ENCODE peak calls at places on chromosomes 2 and 18, in nine cellular contexts. One of them, this sample, is unnamed.

GRCh38 chr2:178828496-178828895 is 21.3 kb upstream of the TTN start:
- DNase-seq in mucosa of descending colon: no peak
- DNase-seq in A549: no peak
- DNase-seq in cardiac fibroblast: no peak
- DNase-seq in neural progenitor cell: no peak
- DNase-seq in AG04449: no peak
- DNase-seq in hepatocyte: no peak
- DNase-seq in left lung: no peak
- DNase-seq in fibroblast of lung: no peak
- DNase-seq in this sample: no peak

GRCh38 chr2:186690796-186691195 is 3.1 kb upstream of the FAM171B start:
- DNase-seq in mucosa of descending colon: no peak
- DNase-seq in A549: no peak
- DNase-seq in cardiac fibroblast: peak
- DNase-seq in neural progenitor cell: no peak
- DNase-seq in AG04449: no peak
- DNase-seq in hepatocyte: no peak
- DNase-seq in left lung: no peak
- DNase-seq in fibroblast of lung: no peak
- DNase-seq in this sample: no peak

GRCh38 chr2:74199871-74200305 is 1.5 kb downstream of the MTHFD2 start:
- DNase-seq in mucosa of descending colon: no peak
- DNase-seq in A549: no peak
- DNase-seq in cardiac fibroblast: peak
- DNase-seq in neural progenitor cell: peak
- DNase-seq in AG04449: no peak
- DNase-seq in hepatocyte: peak
- DNase-seq in left lung: no peak
- DNase-seq in fibroblast of lung: peak
- DNase-seq in this sample: no peak

GRCh38 chr2:79935046-79935729 is 369.4 kb downstream of the LRRTM1 start:
- DNase-seq in mucosa of descending colon: no peak
- DNase-seq in A549: no peak
- DNase-seq in cardiac fibroblast: no peak
- DNase-seq in neural progenitor cell: no peak
- DNase-seq in AG04449: no peak
- DNase-seq in hepatocyte: no peak
- DNase-seq in left lung: no peak
- DNase-seq in fibroblast of lung: no peak
- DNase-seq in this sample: no peak

GRCh38 chr2:54042341-54042740 is 71.5 kb upstream of the PSME4 start:
- DNase-seq in mucosa of descending colon: no peak
- DNase-seq in A549: no peak
- DNase-seq in cardiac fibroblast: no peak
- DNase-seq in neural progenitor cell: no peak
- DNase-seq in AG04449: no peak
- DNase-seq in hepatocyte: no peak
- DNase-seq in left lung: no peak
- DNase-seq in fibroblast of lung: peak
- DNase-seq in this sample: no peak

GRCh38 chr2:165872101-165872791 is 78.2 kb upstream of the GALNT3 start:
- DNase-seq in mucosa of descending colon: no peak
- DNase-seq in A549: no peak
- DNase-seq in cardiac fibroblast: no peak
- DNase-seq in neural progenitor cell: no peak
- DNase-seq in AG04449: no peak
- DNase-seq in hepatocyte: no peak
- DNase-seq in left lung: no peak
- DNase-seq in fibroblast of lung: no peak
- DNase-seq in this sample: no peak

GRCh38 chr2:19321946-19322345 is 36.5 kb downstream of the OSR1 start:
- DNase-seq in mucosa of descending colon: no peak
- DNase-seq in A549: no peak
- DNase-seq in cardiac fibroblast: peak
- DNase-seq in neural progenitor cell: no peak
- DNase-seq in AG04449: no peak
- DNase-seq in hepatocyte: no peak
- DNase-seq in left lung: no peak
- DNase-seq in fibroblast of lung: peak
- DNase-seq in this sample: no peak

GRCh38 chr18:36544036-36544725 is 246.7 kb downstream of the FHOD3 start:
- DNase-seq in mucosa of descending colon: no peak
- DNase-seq in A549: no peak
- DNase-seq in cardiac fibroblast: no peak
- DNase-seq in neural progenitor cell: no peak
- DNase-seq in AG04449: no peak
- DNase-seq in hepatocyte: no peak
- DNase-seq in left lung: no peak
- DNase-seq in fibroblast of lung: no peak
- DNase-seq in this sample: no peak

GRCh38 chr2:24175631-24176030 is 778 bp downstream of the FAM228A start:
- DNase-seq in mucosa of descending colon: no peak
- DNase-seq in A549: no peak
- DNase-seq in cardiac fibroblast: peak
- DNase-seq in neural progenitor cell: no peak
- DNase-seq in AG04449: no peak
- DNase-seq in hepatocyte: no peak
- DNase-seq in left lung: no peak
- DNase-seq in fibroblast of lung: no peak
- DNase-seq in this sample: no peak

GRCh38 chr2:57549642-57550102 is 496.9 kb upstream of the VRK2 start:
- DNase-seq in mucosa of descending colon: no peak
- DNase-seq in A549: peak
- DNase-seq in cardiac fibroblast: no peak
- DNase-seq in neural progenitor cell: peak
- DNase-seq in AG04449: no peak
- DNase-seq in hepatocyte: peak
- DNase-seq in left lung: no peak
- DNase-seq in fibroblast of lung: no peak
- DNase-seq in this sample: no peak

GRCh38 chr2:65320042-65320711 is 92.5 kb downstream of the ACTR2 start:
- DNase-seq in mucosa of descending colon: no peak
- DNase-seq in A549: peak
- DNase-seq in cardiac fibroblast: peak
- DNase-seq in neural progenitor cell: no peak
- DNase-seq in AG04449: peak
- DNase-seq in hepatocyte: peak
- DNase-seq in left lung: no peak
- DNase-seq in fibroblast of lung: peak
- DNase-seq in this sample: no peak

GRCh38 chr2:176421291-176422050 is 152.2 kb downstream of the MTX2 start:
- DNase-seq in mucosa of descending colon: no peak
- DNase-seq in A549: no peak
- DNase-seq in cardiac fibroblast: no peak
- DNase-seq in neural progenitor cell: no peak
- DNase-seq in AG04449: no peak
- DNase-seq in hepatocyte: peak
- DNase-seq in left lung: no peak
- DNase-seq in fibroblast of lung: no peak
- DNase-seq in this sample: no peak

GRCh38 chr2:1605102-1605501 is 139.2 kb downstream of the PXDN start:
- DNase-seq in mucosa of descending colon: no peak
- DNase-seq in A549: no peak
- DNase-seq in cardiac fibroblast: peak
- DNase-seq in neural progenitor cell: peak
- DNase-seq in AG04449: no peak
- DNase-seq in hepatocyte: no peak
- DNase-seq in left lung: no peak
- DNase-seq in fibroblast of lung: peak
- DNase-seq in this sample: no peak

GRCh38 chr2:224369028-224369632 is 32.8 kb downstream of the FAM124B start:
- DNase-seq in mucosa of descending colon: peak
- DNase-seq in A549: peak
- DNase-seq in cardiac fibroblast: peak
- DNase-seq in neural progenitor cell: peak
- DNase-seq in AG04449: no peak
- DNase-seq in hepatocyte: peak
- DNase-seq in left lung: no peak
- DNase-seq in fibroblast of lung: peak
- DNase-seq in this sample: peak

GRCh38 chr2:37622434-37623202 is 48.8 kb downstream of the CDC42EP3 start:
- DNase-seq in mucosa of descending colon: no peak
- DNase-seq in A549: no peak
- DNase-seq in cardiac fibroblast: no peak
- DNase-seq in neural progenitor cell: no peak
- DNase-seq in AG04449: no peak
- DNase-seq in hepatocyte: no peak
- DNase-seq in left lung: no peak
- DNase-seq in fibroblast of lung: no peak
- DNase-seq in this sample: no peak

GRCh38 chr2:237956402-237956736 is 10.4 kb upstream of the UBE2F start:
- DNase-seq in mucosa of descending colon: no peak
- DNase-seq in A549: no peak
- DNase-seq in cardiac fibroblast: no peak
- DNase-seq in neural progenitor cell: peak
- DNase-seq in AG04449: no peak
- DNase-seq in hepatocyte: no peak
- DNase-seq in left lung: no peak
- DNase-seq in fibroblast of lung: no peak
- DNase-seq in this sample: no peak
- H3K4me3 ChIP-seq in mucosa of descending colon: no peak
- H3K4me3 ChIP-seq in A549: no peak
- H3K4me3 ChIP-seq in cardiac fibroblast: peak
- H3K4me3 ChIP-seq in neural progenitor cell: peak
- H3K4me3 ChIP-seq in AG04449: no peak
- H3K4me3 ChIP-seq in hepatocyte: no peak
- H3K4me3 ChIP-seq in left lung: no peak
- H3K4me3 ChIP-seq in fibroblast of lung: peak
- H3K4me3 ChIP-seq in this sample: no peak

DNA sequence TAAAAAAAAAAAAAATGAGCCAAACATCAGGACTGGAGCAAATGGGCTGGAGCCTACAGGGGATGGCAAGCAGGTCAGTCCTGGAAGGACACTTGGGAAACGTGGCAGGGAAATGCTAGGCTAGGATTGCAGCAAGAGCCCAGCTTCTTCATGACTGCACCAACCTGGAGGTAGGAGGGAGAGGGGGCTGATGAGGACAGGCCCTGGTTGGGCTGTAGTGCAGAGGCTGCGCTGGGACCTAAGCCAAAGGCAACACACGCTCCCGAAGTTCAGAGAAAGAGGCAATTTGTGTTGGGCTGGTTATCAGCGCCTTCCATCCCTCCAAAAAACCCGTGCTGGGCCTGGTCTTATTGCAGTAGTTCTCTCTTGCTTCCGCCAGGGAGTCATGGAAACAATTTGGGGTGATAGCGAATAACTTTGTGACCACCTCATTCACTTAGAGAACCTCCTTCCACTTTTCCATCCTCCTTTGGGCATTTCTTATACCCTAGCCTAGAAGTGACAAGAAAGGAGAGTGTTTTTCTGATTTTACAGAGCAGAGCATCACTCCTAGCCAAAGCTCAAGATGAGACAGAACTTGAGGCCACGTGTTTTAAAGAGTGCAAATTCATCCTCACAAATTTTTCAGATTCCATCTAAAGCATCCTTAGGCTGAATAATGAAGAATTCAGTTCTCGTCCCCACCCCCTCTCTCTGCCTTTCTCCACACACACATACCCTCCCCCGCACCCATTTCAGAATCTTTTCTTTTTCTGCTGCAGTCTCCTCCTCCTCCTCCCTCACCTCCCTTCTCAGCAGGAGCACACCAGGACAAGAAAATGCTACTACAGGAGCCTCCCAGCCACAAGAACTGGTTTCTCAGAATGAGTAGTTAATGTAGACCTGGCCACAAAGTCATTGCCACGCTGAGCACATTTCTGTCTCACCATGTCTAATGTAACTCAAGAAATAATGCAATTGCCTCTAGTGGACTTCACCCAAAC is 82.6 kb upstream of the STPG4 start:
- DNase-seq in mucosa of descending colon: no peak
- DNase-seq in A549: no peak
- DNase-seq in cardiac fibroblast: peak
- DNase-seq in neural progenitor cell: no peak
- DNase-seq in AG04449: no peak
- DNase-seq in hepatocyte: peak
- DNase-seq in left lung: no peak
- DNase-seq in fibroblast of lung: peak
- DNase-seq in this sample: no peak
- TF ChIP-seq CTCF in mucosa of descending colon: no peak
- TF ChIP-seq CTCF in A549: no peak
- TF ChIP-seq CTCF in cardiac fibroblast: no peak
- TF ChIP-seq CTCF in neural progenitor cell: no peak
- TF ChIP-seq CTCF in AG04449: no peak
- TF ChIP-seq CTCF in hepatocyte: no peak
- TF ChIP-seq CTCF in left lung: no peak
- TF ChIP-seq CTCF in fibroblast of lung: no peak
- TF ChIP-seq CTCF in this sample: no peak

DNA sequence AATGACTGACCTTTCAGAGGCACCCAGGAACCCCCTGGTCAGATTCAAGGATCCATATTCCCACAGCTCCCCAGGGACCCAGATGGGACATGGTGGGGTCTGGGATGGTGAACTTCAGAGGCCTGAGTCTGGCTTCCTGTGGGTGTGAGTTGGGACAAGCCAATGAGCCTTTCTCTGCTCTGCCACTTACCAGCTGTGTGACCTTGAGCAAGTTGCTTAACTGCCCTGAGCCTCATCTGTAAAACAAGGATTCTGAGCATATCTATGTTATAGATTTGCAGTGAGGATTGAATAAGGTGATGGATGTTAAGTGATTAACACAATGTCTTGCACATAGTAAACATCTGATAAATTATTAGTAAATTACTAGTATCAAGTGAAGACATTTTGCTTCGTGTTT is 6.4 kb downstream of the ABCG8 start:
- DNase-seq in mucosa of descending colon: no peak
- DNase-seq in A549: no peak
- DNase-seq in cardiac fibroblast: no peak
- DNase-seq in neural progenitor cell: no peak
- DNase-seq in AG04449: no peak
- DNase-seq in hepatocyte: no peak
- DNase-seq in left lung: no peak
- DNase-seq in fibroblast of lung: no peak
- DNase-seq in this sample: no peak
- H3K4me3 ChIP-seq in mucosa of descending colon: no peak
- H3K4me3 ChIP-seq in A549: no peak
- H3K4me3 ChIP-seq in cardiac fibroblast: no peak
- H3K4me3 ChIP-seq in neural progenitor cell: no peak
- H3K4me3 ChIP-seq in AG04449: no peak
- H3K4me3 ChIP-seq in hepatocyte: no peak
- H3K4me3 ChIP-seq in left lung: no peak
- H3K4me3 ChIP-seq in fibroblast of lung: no peak
- H3K4me3 ChIP-seq in this sample: no peak

DNA sequence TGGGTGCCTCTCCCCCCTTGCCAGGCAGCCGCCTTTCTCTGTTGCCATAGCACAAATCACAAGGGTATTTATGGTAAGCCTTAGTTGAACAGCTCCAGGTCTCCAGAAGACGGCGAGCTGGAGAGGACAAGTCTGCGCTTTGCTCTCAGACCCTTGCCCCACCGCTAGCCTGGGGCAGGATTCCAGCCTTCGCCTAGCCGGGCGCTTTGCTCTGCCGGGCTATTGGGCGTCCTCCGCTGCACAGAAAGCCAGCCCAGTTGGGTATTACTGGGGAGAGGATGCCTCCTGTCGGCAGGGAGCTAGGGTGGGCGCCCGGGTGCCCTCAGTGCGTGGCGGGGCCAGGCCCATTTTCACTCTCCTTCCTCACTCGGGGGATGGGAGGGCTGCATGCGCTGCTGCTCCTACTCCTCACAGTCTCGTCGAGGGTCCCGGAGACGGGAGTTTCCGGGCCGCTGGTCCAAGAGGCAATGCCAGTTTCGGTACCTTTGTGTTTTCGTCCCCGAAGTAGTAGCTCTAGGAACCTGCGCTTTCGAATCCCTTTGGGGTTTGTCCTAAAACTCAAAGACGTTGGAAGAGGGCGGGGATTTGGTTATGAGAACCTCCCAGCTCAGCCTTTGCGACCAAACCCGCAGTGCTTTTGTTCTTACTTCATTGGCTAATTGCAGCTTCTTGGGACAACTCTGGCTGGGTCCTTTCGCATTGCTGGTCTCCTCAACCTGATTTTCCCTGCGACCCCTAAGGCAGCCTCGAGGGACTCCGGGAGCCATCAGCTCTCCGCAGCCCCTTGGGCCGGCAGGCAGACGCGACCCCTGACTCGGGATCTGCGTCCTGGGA is 3.6 kb upstream of the DLX2 start:
- DNase-seq in mucosa of descending colon: no peak
- DNase-seq in A549: peak
- DNase-seq in cardiac fibroblast: peak
- DNase-seq in neural progenitor cell: peak
- DNase-seq in AG04449: no peak
- DNase-seq in hepatocyte: peak
- DNase-seq in left lung: no peak
- DNase-seq in fibroblast of lung: no peak
- DNase-seq in this sample: no peak
- TF ChIP-seq CTCF in mucosa of descending colon: no peak
- TF ChIP-seq CTCF in A549: peak
- TF ChIP-seq CTCF in cardiac fibroblast: peak
- TF ChIP-seq CTCF in neural progenitor cell: peak
- TF ChIP-seq CTCF in AG04449: peak
- TF ChIP-seq CTCF in hepatocyte: peak
- TF ChIP-seq CTCF in left lung: no peak
- TF ChIP-seq CTCF in fibroblast of lung: peak
- TF ChIP-seq CTCF in this sample: no peak

This sample was measured in LNCaP clone FGC.